ENCODE peak calls at places on chromosomes 11 and 22, in five cellular contexts. J, V, X, O and M are unnamed samples.

GRCh38 chr11:3058753-3059664 is 1.8 kb upstream of the CARS1 start:
- DNase-seq in X (peak; percentile 93), J (peak; percentile 81), V (no peak), O (no peak), M (peak; percentile 85)

GRCh38 chr11:65992056-65992455 is 9.9 kb downstream of the EIF1AD start:
- DNase-seq in V (no peak), O (no peak), X (no peak), J (no peak), M (no peak)

GRCh38 chr11:92745186-92745585 is 224.3 kb upstream of the MTNR1B start:
- DNase-seq in O (no peak), V (no peak), J (no peak), X (no peak), M (no peak)

GRCh38 chr22:40473703-40474102 is 103.3 kb downstream of the SGSM3 start:
- DNase-seq in O (no peak), V (no peak), X (no peak), J (no peak), M (no peak)

GRCh38 chr11:69425895-69426544 is 55.4 kb upstream of the LINC01488 start:
- DNase-seq in J (no peak), V (no peak), O (no peak), X (no peak), M (no peak)

GRCh38 chr11:110311783-110312578 is 15.6 kb upstream of the RDX start:
- DNase-seq in V (no peak), J (no peak), X (peak; percentile 87), O (no peak), M (no peak)

GRCh38 chr11:12112731-12113130 is 2.3 kb downstream of the MICAL2 start:
- DNase-seq in X (no peak), V (no peak), J (no peak), O (no peak), M (no peak)

GRCh38 chr11:105720096-105720495 is 110.2 kb downstream of the GRIA4 start:
- DNase-seq in X (no peak), J (no peak), O (no peak), V (no peak), M (no peak)

GRCh38 chr11:118415739-118416068 is 14.3 kb downstream of the ATP5MG start:
- DNase-seq in V (peak; percentile 26), O (peak; percentile 34), J (peak; percentile 85), X (peak; percentile 94), M (peak; percentile 76)

GRCh38 chr22:43446037-43446803 is 34.4 kb downstream of the MPPED1 start:
- DNase-seq in V (no peak), X (no peak), J (no peak), O (no peak), M (no peak)

GRCh38 chr11:10930961-10931760 is 73.3 kb upstream of the ZBED5 start:
- DNase-seq in X (peak; percentile 77), J (peak; percentile 85), O (peak; percentile 67), V (peak; percentile 77), M (peak; percentile 79)

GRCh38 chr22:42794551-42795510 is 62.2 kb downstream of the ARFGAP3 start:
- DNase-seq in O (no peak), J (peak; percentile 76), V (no peak), X (no peak), M (peak; percentile 50)

GRCh38 chr11:86869966-86870570 is 69.7 kb downstream of the PRSS23 start:
- DNase-seq in O (peak; percentile 70), V (peak; percentile 63), J (peak; percentile 83), X (peak; percentile 81), M (peak; percentile 86)

GRCh38 chr11:106794058-106794457 is 224.2 kb downstream of the GUCY1A2 start:
- DNase-seq in V (no peak), X (peak; percentile 14), J (no peak), O (no peak), M (no peak)

GRCh38 chr11:114257621-114258558 is 38.3 kb upstream of the NNMT start:
- DNase-seq in X (peak; percentile 76), J (peak; percentile 71), V (peak; percentile 72), O (peak; percentile 56), M (peak; percentile 33)
- TF ChIP-seq CTCF in X (peak; percentile 53), J (peak; percentile 52), V (no peak), O (no peak), M (peak; percentile 43)

GRCh38 chr11:8168485-8169257 is at the start of gene RIC3:
- DNase-seq in V (no peak), X (no peak), O (peak; percentile 65), J (peak; percentile 87), M (peak; percentile 79)
- TF ChIP-seq CTCF in V (no peak), X (no peak), O (no peak), J (peak; percentile 59), M (peak; percentile 34)

DNA sequence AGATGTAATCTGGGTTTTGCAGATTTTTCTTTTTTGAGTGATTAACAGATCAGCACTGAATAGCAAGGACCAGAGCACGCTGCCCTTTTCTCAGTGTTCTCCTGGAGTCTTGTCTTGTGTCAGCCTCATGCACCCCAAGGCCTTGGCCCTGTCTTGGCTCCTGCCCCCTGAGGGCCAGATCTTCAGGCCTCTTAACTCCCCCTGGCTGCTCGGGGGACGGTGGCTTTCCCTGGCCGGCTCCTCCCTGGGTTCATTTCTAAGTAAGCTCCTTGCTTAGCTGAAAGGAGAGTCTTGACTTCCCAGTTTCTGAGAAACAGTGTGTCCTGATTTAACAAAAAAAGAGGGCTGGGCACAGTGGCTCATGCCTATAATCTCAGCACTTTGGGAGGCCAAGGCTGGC is 1139.3 kb downstream of the BRD1 start:
- DNase-seq in V (no peak), X (no peak), O (no peak), J (no peak), M (no peak)
- TF ChIP-seq CTCF in V (no peak), X (no peak), O (no peak), J (no peak), M (no peak)

DNA sequence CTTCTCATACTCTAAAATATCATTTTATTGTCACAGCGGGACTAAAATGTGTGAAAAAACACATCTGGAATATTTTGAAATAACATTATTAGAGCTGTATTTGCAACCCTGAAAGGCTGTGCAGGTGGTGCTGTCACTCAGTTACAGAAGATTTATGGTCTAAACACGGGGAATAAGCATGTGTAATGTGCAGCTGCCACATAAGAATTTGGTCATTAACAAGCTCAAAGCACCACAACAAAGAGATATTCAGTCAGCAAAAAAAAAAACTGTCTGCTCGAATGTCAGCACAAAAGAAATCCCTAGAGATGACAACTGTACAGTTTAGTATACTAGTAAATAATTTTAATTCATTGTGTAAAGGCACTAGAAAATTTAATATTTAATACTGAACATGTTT is 31.3 kb downstream of the TMEM123 start:
- DNase-seq in X (no peak), V (no peak), O (no peak), J (no peak), M (no peak)
- TF ChIP-seq CTCF in X (no peak), V (no peak), O (no peak), J (no peak), M (no peak)

GRCh38 chr22:39446239-39446721 is 10.5 kb upstream of the MGAT3 start:
- DNase-seq in O (no peak), V (no peak), X (no peak), J (peak; percentile 85), M (peak; percentile 77)
- TF ChIP-seq CTCF in O (no peak), V (no peak), X (no peak), J (peak; percentile 36), M (no peak)

GRCh38 chr11:21514298-21514697 is 678.6 kb upstream of the ANO5 start:
- DNase-seq in J (peak; percentile 67), X (no peak), V (no peak), O (peak; percentile 47), M (peak; percentile 36)
- TF ChIP-seq CTCF in J (peak; percentile 82), X (no peak), V (no peak), O (peak; percentile 30), M (peak; percentile 81)